ENCODE peak calls at places on chromosomes 4 and X, in five cellular contexts. W is GM23248; Q is naive thymus-derived CD4-positive, alpha-beta T cell; J is neuronal stem cell; C is cardiac muscle cell. Z is an unnamed sample.

GRCh38 chr4:9812530-9813340 is 31.3 kb downstream of the DRD5 start:
- DNase-seq in W (peak), Q (no peak), J (no peak), C (peak), Z (no peak)

GRCh38 chr4:179415842-179416223 is 1973.6 kb upstream of the AGA start:
- DNase-seq in W (no peak), Q (no peak), J (no peak), C (no peak), Z (no peak)

GRCh38 chr4:184807261-184807660 is 18.5 kb downstream of the ACSL1 start:
- DNase-seq in W (no peak), Q (no peak), J (no peak), C (no peak), Z (peak)

GRCh38 chr4:168759959-168760527 is 250.0 kb downstream of the CBR4 start:
- DNase-seq in W (no peak), Q (no peak), J (no peak), C (no peak), Z (peak)

GRCh38 chr4:124636793-124637192 is 75.7 kb downstream of the ANKRD50 start:
- DNase-seq in W (no peak), Q (no peak), J (peak), C (no peak), Z (no peak)

GRCh38 chr4:68953056-68953455 is 1.5 kb upstream of the UGT2A3 start:
- DNase-seq in W (no peak), Q (no peak), J (no peak), C (no peak), Z (no peak)

GRCh38 chrX:141341341-141341740 is 99.0 kb upstream of the SPANXC start:
- DNase-seq in W (peak), Q (no peak), J (no peak), C (peak), Z (no peak)

GRCh38 chrX:140762061-140762460 is 52.5 kb downstream of the LINC00632 start:
- DNase-seq in W (peak), Q (no peak), J (peak), C (peak), Z (no peak)

GRCh38 chr4:174993916-174994315 is 75.8 kb downstream of the ADAM29 start:
- DNase-seq in W (no peak), Q (no peak), J (no peak), C (no peak), Z (no peak)

GRCh38 chrX:150813922-150814321 is 84.5 kb downstream of the CD99L2 start:
- DNase-seq in W (peak), Q (no peak), J (no peak), C (no peak), Z (no peak)

GRCh38 chrX:116873678-116874077 is 410.9 kb upstream of the CT83 start:
- DNase-seq in W (peak), Q (no peak), J (no peak), C (no peak), Z (no peak)

GRCh38 chrX:17613979-17614572 is 123.2 kb upstream of the SCML1 start:
- DNase-seq in W (no peak), Q (no peak), J (no peak), C (peak), Z (no peak)

GRCh38 chrX:20215565-20215964 is 51.1 kb downstream of the RPS6KA3 start:
- DNase-seq in W (no peak), Q (no peak), J (no peak), C (no peak), Z (no peak)

GRCh38 chrX:20221902-20222301 is 44.8 kb downstream of the RPS6KA3 start:
- DNase-seq in W (peak), Q (no peak), J (no peak), C (no peak), Z (no peak)

GRCh38 chrX:20217279-20217678 is 49.4 kb downstream of the RPS6KA3 start:
- DNase-seq in W (peak), Q (no peak), J (no peak), C (peak), Z (no peak)

GRCh38 chrX:20217906-20218305 is 48.8 kb downstream of the RPS6KA3 start:
- DNase-seq in W (peak), Q (no peak), J (no peak), C (no peak), Z (no peak)

GRCh38 chrX:20218809-20219505 is 47.8 kb downstream of the RPS6KA3 start:
- DNase-seq in W (no peak), Q (no peak), J (no peak), C (peak), Z (no peak)
- H3K4me3 ChIP-seq in W (no peak), Q (no peak), J (no peak), C (no peak), Z (no peak)

GRCh38 chrX:34656467-34656841 is 631 bp downstream of the TMEM47 start:
- DNase-seq in W (peak), Q (no peak), J (no peak), C (no peak), Z (peak)

GRCh38 chrX:34653811-34654210 is 3.3 kb downstream of the TMEM47 start:
- DNase-seq in W (peak), Q (no peak), J (peak), C (no peak), Z (no peak)

GRCh38 chrX:34654939-34655338 is 2.1 kb downstream of the TMEM47 start:
- DNase-seq in W (peak), Q (no peak), J (no peak), C (peak), Z (no peak)

GRCh38 chrX:34656842-34657780 is at the start of gene TMEM47:
- DNase-seq in W (peak), Q (no peak), J (peak), C (peak), Z (peak)

DNA sequence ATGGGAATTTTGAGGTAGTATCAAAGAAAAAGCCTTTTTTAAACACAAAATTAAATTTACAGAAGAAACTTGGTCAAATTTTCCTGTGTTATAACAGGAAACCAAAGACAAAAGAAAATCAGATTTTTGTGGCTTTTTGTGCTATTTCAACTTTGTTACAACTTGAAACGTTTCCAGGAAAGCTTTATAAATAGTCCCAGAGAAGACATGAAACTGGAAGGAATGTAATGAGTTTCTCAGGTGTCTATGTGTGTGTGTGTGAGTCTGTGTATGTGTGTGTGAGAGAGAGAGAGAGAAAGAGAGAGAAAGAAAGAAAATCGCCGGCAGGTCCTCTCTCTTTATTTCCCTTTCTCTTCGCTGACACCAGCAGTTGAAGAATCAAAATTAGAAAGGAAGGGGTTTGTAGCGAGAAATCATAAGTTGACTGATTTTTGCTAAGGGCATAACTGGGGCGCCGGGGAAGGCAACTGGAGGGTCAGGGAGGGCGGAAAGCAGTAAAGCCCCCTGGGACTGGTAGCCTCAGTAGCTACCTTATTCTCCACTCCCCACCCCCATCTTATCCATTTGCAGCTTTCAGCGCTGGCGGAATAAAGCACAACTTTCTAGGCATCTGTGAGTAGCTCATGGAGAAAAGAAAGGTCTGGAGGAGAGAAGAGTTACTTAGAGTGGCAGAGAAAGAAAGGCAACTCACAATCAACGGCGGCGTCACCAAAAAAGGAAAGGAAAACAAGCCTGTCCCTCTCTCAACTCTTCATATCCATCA is 1.4 kb downstream of the TMEM47 start:
- DNase-seq in W (peak), Q (no peak), J (no peak), C (peak), Z (no peak)
- H3K4me3 ChIP-seq in W (peak), Q (no peak), J (peak), C (peak), Z (peak)

DNA sequence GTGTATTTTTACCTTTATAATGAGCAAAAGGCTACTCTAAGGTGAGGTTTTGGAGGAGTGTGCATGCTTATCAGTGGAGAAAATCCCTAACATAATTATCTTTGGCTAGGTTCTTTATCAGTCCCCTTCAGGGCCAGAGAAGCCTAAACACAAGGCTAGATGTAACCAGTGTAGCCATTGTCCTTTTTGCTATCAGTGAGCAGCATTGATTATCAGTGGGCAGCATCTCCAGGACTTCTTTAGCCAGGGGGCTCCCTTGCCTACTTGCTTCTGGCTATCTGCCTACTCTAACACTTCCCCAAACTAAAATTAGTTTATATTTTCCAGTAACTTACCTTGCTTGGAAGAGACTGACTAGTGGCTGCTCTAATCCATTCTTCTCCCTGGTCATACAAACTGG is 595.6 kb downstream of the TRAM1L1 start:
- DNase-seq in W (no peak), Q (no peak), J (no peak), C (no peak), Z (no peak)
- H3K4me3 ChIP-seq in W (no peak), Q (no peak), J (no peak), C (no peak), Z (no peak)

DNA sequence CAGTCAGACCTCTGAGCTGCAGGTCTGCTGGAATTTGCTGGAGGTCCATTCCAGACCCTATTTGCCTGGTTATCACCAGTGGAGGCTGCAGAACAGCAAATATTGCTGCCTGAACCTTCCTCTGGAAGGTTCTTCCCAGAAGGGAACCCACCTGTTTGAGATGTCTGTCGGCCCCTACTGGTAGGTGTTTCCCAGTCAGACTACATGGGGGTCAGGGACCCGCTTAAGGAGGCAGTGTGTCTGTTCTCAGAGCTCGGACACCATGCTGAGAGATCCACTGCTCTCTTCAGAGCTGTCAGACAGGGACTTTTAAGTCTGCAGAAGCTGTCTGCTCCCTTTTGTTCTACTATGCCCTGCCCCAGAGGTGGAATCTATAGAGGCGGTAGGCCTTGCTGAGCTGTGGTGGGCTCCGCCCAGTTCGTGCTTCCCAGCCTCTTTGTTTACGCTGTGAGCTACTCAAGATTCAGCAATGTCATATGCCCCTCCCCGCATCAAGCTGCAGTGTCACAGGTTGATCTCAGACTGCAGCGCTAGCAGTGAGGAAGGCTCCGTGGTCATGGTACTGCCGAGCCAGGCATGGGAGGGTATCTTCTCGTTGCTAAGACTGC is 44.1 kb upstream of the KDR start:
- DNase-seq in W (no peak), Q (no peak), J (peak), C (no peak), Z (no peak)
- H3K4me3 ChIP-seq in W (no peak), Q (no peak), J (no peak), C (no peak), Z (no peak)

GRCh38 chrX:119999087-119999634 is 55.6 kb upstream of the NKAP start:
- DNase-seq in W (no peak), Q (no peak), J (no peak), C (no peak), Z (no peak)

GRCh38 chrX:119996600-119997524 is 53.3 kb upstream of the NKAP start:
- DNase-seq in W (no peak), Q (no peak), J (no peak), C (no peak), Z (no peak)

GRCh38 chrX:120001787-120002186 is 58.2 kb upstream of the NKAP start:
- DNase-seq in W (no peak), Q (no peak), J (no peak), C (no peak), Z (no peak)

GRCh38 chrX:119997570-119997969 is 54.0 kb upstream of the NKAP start:
- DNase-seq in W (no peak), Q (no peak), J (no peak), C (no peak), Z (no peak)

GRCh38 chrX:120000490-120001246 is 57.1 kb upstream of the NKAP start:
- DNase-seq in W (peak), Q (no peak), J (no peak), C (no peak), Z (no peak)
- H3K4me3 ChIP-seq in W (no peak), Q (no peak), J (no peak), C (no peak), Z (no peak)